ENCODE peak calls at places on chromosome 14, in six cellular contexts. H is IMR-90, J is H9, K is neuronal stem cell, S is trophoblast cell, D is H1. C is an unnamed sample.

GRCh38 chr14:85010186-85010585 is 519.8 kb upstream of the FLRT2 start:
- DNase-seq in H (no peak), J (no peak), K (no peak), S (no peak), D (no peak), C (no peak)

GRCh38 chr14:85125331-85125730 is 404.6 kb upstream of the FLRT2 start:
- DNase-seq in H (no peak), J (no peak), K (no peak), S (no peak), D (no peak), C (peak; percentile 1)

GRCh38 chr14:105453847-105454246 is 20.8 kb upstream of the CRIP2 start:
- DNase-seq in H (no peak), J (no peak), K (no peak), S (no peak), D (no peak), C (no peak)

GRCh38 chr14:51210594-51210993 is 29.5 kb upstream of the TMX1 start:
- DNase-seq in H (no peak), J (no peak), K (no peak), S (no peak), D (no peak), C (no peak)

GRCh38 chr14:70212752-70213151 is 24.0 kb upstream of the SLC8A3 start:
- DNase-seq in H (no peak), J (no peak), K (no peak), S (no peak), D (no peak), C (no peak)

GRCh38 chr14:73276836-73277235 is 39.5 kb downstream of the PAPLN start:
- DNase-seq in H (no peak), J (no peak), K (no peak), S (no peak), D (no peak), C (no peak)

GRCh38 chr14:89466460-89466859 is 49.4 kb upstream of the FOXN3 start:
- DNase-seq in H (no peak), J (no peak), K (no peak), S (no peak), D (no peak), C (no peak)

GRCh38 chr14:81298122-81298521 is 77.4 kb upstream of the GTF2A1 start:
- DNase-seq in H (no peak), J (no peak), K (no peak), S (no peak), D (no peak), C (no peak)

GRCh38 chr14:99507860-99508640 is 26.8 kb downstream of the CCNK start:
- DNase-seq in H (no peak), J (no peak), K (no peak), S (no peak), D (no peak), C (no peak)

GRCh38 chr14:87805315-87805723 is 187.7 kb downstream of the GALC start:
- DNase-seq in H (no peak), J (peak; percentile 78), K (no peak), S (peak; percentile 40), D (peak; percentile 88), C (peak; percentile 9)

GRCh38 chr14:19920021-19920657 is at the start of gene OR4K5:
- DNase-seq in H (no peak), J (no peak), K (no peak), S (no peak), D (no peak), C (no peak)

GRCh38 chr14:98466807-98467206 is 805.2 kb downstream of the BCL11B start:
- DNase-seq in H (no peak), J (no peak), K (no peak), S (no peak), D (no peak), C (no peak)

GRCh38 chr14:100532916-100533630 is 54.1 kb downstream of the BEGAIN start:
- DNase-seq in H (peak; percentile 30), J (no peak), K (no peak), S (no peak), D (no peak), C (no peak)

GRCh38 chr14:74671789-74672188 is 41.1 kb downstream of the AREL1 start:
- DNase-seq in H (peak; percentile 79), J (no peak), K (no peak), S (no peak), D (no peak), C (peak; percentile 43)

GRCh38 chr14:74697543-74697942 is 15.3 kb downstream of the AREL1 start:
- DNase-seq in H (peak; percentile 94), J (no peak), K (no peak), S (no peak), D (no peak), C (peak; percentile 25)

GRCh38 chr14:22977684-22978486 is 4.5 kb downstream of the AJUBA start:
- DNase-seq in H (peak; percentile 67), J (peak; percentile 92), K (peak; percentile 93), S (peak; percentile 57), D (peak; percentile 77), C (peak; percentile 66)

GRCh38 chr14:94578712-94579111 is 2.5 kb upstream of the SERPINA5 start:
- DNase-seq in H (no peak), J (no peak), K (no peak), S (no peak), D (no peak), C (no peak)

GRCh38 chr14:94572637-94573303 is 8.5 kb upstream of the SERPINA5 start:
- DNase-seq in H (no peak), J (no peak), K (no peak), S (no peak), D (no peak), C (no peak)

GRCh38 chr14:94573706-94574105 is 7.5 kb upstream of the SERPINA5 start:
- DNase-seq in H (no peak), J (no peak), K (no peak), S (no peak), D (no peak), C (no peak)

GRCh38 chr14:94574336-94574735 is 6.9 kb upstream of the SERPINA5 start:
- DNase-seq in H (no peak), J (no peak), K (no peak), S (no peak), D (no peak), C (no peak)

DNA sequence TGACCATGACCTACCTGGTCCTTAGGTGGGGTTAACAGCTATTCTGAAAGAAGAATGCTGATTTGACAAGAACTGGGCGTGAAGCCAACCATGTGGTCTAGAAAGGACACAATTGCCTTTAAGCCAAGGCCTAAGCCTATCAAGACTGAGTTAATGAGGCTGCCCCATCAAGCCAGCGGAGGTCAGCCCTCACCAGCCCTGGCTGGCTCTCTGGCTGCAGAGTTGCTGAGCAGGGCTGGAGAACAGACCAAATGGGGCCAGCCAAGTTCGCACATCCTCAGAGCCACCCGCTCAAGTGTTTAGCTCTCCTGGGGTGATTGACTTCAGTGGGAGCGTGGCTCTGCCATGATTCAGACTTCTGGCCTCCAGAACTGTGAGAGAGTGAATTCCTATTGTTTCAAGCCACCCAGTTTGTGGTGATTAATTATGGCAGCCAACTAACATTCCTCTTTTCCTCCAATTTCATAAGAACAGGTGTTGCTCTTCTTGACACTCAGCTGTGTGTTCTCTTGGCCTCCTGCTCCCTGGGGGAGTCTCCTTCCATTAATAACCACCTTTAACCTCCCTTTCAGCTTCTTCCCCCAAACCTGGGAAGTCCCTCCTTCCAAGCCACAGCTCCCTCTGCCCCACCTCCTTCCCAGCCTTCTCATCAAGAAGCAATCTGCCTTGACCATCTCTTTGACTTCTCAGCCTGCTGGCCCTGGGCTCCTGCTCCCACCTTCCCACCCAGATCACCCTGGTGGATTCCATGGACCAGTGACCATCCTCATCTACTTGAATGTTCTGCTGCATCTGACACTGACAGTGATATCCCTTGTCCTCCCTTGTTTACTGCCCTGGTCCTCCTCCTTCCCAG is 5.3 kb upstream of the SERPINA5 start:
- DNase-seq in H (peak; percentile 21), J (no peak), K (no peak), S (no peak), D (no peak), C (no peak)
- H4K91ac ChIP-seq in H (no peak overlapping the region), J (no peak overlapping the region), K (no peak overlapping the region), S (no peak overlapping the region), D (no peak overlapping the region), C (no peak overlapping the region)

GRCh38 chr14:32004300-32004699 is 72.8 kb upstream of the ARHGAP5 start:
- DNase-seq in H (no peak), J (no peak), K (no peak), S (no peak), D (no peak), C (peak; percentile 88)

GRCh38 chr14:32009221-32009620 is 67.9 kb upstream of the ARHGAP5 start:
- DNase-seq in H (no peak), J (no peak), K (no peak), S (peak; percentile 79), D (no peak), C (no peak)

GRCh38 chr14:32007755-32008374 is 69.2 kb upstream of the ARHGAP5 start:
- DNase-seq in H (no peak), J (no peak), K (no peak), S (no peak), D (no peak), C (no peak)

GRCh38 chr14:32008602-32009193 is 68.4 kb upstream of the ARHGAP5 start:
- DNase-seq in H (no peak), J (no peak), K (no peak), S (no peak), D (no peak), C (no peak)

DNA sequence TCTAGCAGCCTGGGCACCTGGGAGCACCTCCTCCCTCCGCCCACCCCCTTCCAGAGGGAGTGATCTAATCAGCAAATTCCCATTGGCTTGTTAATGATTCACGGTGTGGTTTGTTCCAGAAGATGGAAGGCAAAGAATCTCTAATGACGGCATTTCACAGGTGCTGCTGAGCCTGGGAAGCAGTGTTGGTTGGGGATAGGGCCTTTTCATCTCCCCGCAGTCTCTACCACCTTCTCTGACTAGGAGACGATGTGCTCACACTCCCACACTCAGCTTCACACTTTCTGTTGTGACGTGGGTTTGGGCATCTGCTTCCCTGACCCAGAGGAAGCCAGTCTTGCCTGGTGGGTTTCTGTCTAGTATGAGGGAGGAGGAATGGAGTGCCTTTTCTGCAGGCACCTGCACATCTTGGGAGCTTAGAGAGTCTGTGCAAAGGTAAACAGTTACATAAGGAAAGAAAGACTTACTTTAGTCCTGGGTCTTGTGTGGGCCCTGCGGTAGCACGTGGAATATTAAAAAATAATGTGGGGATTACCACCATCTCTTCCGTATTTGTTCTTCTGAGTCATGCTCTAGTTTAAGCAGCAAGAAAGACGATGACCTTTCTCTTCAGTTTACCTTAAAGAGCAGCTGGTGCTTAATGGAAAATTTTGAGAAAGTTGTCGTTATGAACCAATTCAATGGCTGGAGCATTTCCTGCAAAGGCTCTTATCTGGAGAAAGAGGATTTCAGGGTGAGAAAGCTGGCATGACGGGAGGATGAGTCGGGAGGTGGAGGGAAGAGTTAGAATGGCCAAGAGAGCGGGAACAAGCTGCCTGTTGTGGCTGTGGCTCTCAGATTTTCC is 70.6 kb upstream of the ARHGAP5 start:
- DNase-seq in H (peak; percentile 19), J (no peak), K (no peak), S (peak; percentile 88), D (no peak), C (peak; percentile 69)
- H2AK5ac ChIP-seq in H (no peak overlapping the region), J (no peak overlapping the region), K (no peak overlapping the region), S (no peak overlapping the region), D (no peak overlapping the region), C (peak overlapping the region; percentile 59)

DNA sequence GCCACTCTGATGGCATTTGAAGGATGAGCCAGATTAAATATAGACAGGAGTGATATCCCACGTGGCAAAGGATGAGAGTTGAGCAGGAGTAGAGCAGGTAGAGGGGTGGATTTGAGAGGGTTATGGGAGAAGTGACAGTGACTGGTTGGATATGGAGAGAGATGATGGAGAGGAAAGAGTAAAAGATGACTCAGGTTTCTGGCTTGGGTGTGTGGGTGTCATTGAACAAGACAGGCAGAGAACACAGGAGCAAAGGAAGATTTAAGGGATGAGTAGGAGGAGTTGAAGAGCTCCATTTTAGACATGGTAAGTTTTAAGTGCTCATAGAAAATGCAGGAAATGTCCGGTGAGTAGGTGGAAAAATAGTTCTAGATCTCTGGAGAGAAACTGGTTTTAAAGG is 136.9 kb downstream of the EGLN3 start:
- DNase-seq in H (no peak), J (no peak), K (no peak), S (no peak), D (no peak), C (no peak)
- H4K91ac ChIP-seq in H (no peak overlapping the region), J (no peak overlapping the region), K (no peak overlapping the region), S (no peak overlapping the region), D (no peak overlapping the region), C (no peak overlapping the region)

GRCh38 chr14:55279384-55279783 is 8.2 kb downstream of the FBXO34 start:
- DNase-seq in H (no peak), J (no peak), K (no peak), S (no peak), D (no peak), C (no peak)
- H2AK5ac ChIP-seq in H (no peak overlapping the region), J (no peak overlapping the region), K (no peak overlapping the region), S (no peak overlapping the region), D (no peak overlapping the region), C (no peak overlapping the region)

C was measured in mesenchymal stem cell.